ENCODE peak calls at places on chromosomes 1 and 21, in ten cellular contexts. N is RWPE2, U is GM12865, R is heart right ventricle, L is lower lobe of right lung, D is ovary, T is fibroblast of pulmonary artery, Z is astrocyte of the spinal cord, J is uterus, G is upper lobe of right lung. E is an unnamed sample.

GRCh38 chr1:244778356-244778755 is 57.1 kb upstream of the COX20 start:
- DNase-seq in N (no peak), U (no peak), R (no peak), L (no peak), D (no peak), T (peak), Z (peak), J (no peak), G (no peak), E (peak)

GRCh38 chr21:44989538-44989888 is 49.7 kb downstream of the SLX9 start:
- DNase-seq in N (peak), U (no peak), R (peak), L (peak), D (peak), T (peak), Z (peak), J (peak), G (no peak), E (peak)

GRCh38 chr1:17538428-17539130 is 919 bp upstream of the ARHGEF10L start:
- DNase-seq in N (no peak), U (no peak), R (no peak), L (no peak), D (peak), T (no peak), Z (no peak), J (peak), G (no peak), E (no peak)

GRCh38 chr1:230005040-230005439 is 62.0 kb upstream of the GALNT2 start:
- DNase-seq in N (no peak), U (peak), R (no peak), L (no peak), D (no peak), T (no peak), Z (no peak), J (no peak), G (no peak), E (no peak)

GRCh38 chr1:226668173-226668560 is 70.9 kb downstream of the ITPKB start:
- DNase-seq in N (no peak), U (no peak), R (no peak), L (no peak), D (no peak), T (no peak), Z (no peak), J (no peak), G (no peak), E (no peak)

GRCh38 chr1:194658090-194658439 is 1471.7 kb upstream of the B3GALT2 start:
- DNase-seq in N (no peak), U (peak), R (no peak), L (no peak), D (no peak), T (peak), Z (peak), J (no peak), G (no peak), E (peak)

GRCh38 chr1:41382531-41383090 is 21.4 kb downstream of the FOXO6 start:
- DNase-seq in N (no peak), U (no peak), R (peak), L (peak), D (peak), T (peak), Z (no peak), J (peak), G (peak), E (no peak)

GRCh38 chr1:15820478-15820877 is 13.0 kb upstream of the UQCRHL start:
- DNase-seq in N (peak), U (no peak), R (no peak), L (no peak), D (no peak), T (peak), Z (no peak), J (peak), G (no peak), E (no peak)

GRCh38 chr1:11157867-11158266 is 31.3 kb upstream of the ANGPTL7 start:
- DNase-seq in N (no peak), U (no peak), R (no peak), L (no peak), D (peak), T (peak), Z (peak), J (peak), G (no peak), E (peak)

GRCh38 chr1:207866471-207867135 is 44.3 kb downstream of the CD34 start:
- DNase-seq in N (no peak), U (no peak), R (no peak), L (peak), D (peak), T (peak), Z (no peak), J (peak), G (no peak), E (peak)

GRCh38 chr1:162822391-162823200 is 32.1 kb downstream of the HSD17B7 start:
- DNase-seq in N (peak), U (no peak), R (peak), L (no peak), D (peak), T (no peak), Z (no peak), J (no peak), G (no peak), E (peak)

GRCh38 chr1:150516616-150517015 is 1.1 kb downstream of the FALEC start:
- DNase-seq in N (no peak), U (peak), R (no peak), L (no peak), D (no peak), T (peak), Z (peak), J (no peak), G (no peak), E (peak)

GRCh38 chr1:112882271-112882744 is 73.7 kb downstream of the SLC16A1 start:
- DNase-seq in N (no peak), U (no peak), R (no peak), L (no peak), D (no peak), T (no peak), Z (no peak), J (peak), G (no peak), E (peak)

GRCh38 chr1:30635386-30635975 is 87.9 kb downstream of the MATN1 start:
- DNase-seq in N (peak), U (no peak), R (no peak), L (no peak), D (no peak), T (no peak), Z (no peak), J (no peak), G (no peak), E (no peak)

GRCh38 chr1:158053276-158053675 is 59.8 kb downstream of the KIRREL1 start:
- DNase-seq in N (no peak), U (no peak), R (no peak), L (no peak), D (no peak), T (no peak), Z (peak), J (no peak), G (no peak), E (peak)

GRCh38 chr1:175388286-175388685 is 195.7 kb upstream of the KIAA0040 start:
- DNase-seq in N (no peak), U (no peak), R (no peak), L (no peak), D (no peak), T (no peak), Z (no peak), J (no peak), G (no peak), E (no peak)

GRCh38 chr1:119783354-119784126 is 14.8 kb upstream of the HMGCS2 start:
- DNase-seq in N (no peak), U (no peak), R (no peak), L (no peak), D (no peak), T (peak), Z (no peak), J (no peak), G (no peak), E (peak)

GRCh38 chr1:100080331-100080730 is 52.4 kb downstream of the SASS6 start:
- DNase-seq in N (no peak), U (no peak), R (no peak), L (no peak), D (no peak), T (no peak), Z (no peak), J (no peak), G (no peak), E (no peak)
- TF ChIP-seq CTCF in N (no peak), U (no peak), R (no peak), L (no peak), D (no peak), T (no peak), Z (no peak), J (no peak), G (no peak), E (no peak)

DNA sequence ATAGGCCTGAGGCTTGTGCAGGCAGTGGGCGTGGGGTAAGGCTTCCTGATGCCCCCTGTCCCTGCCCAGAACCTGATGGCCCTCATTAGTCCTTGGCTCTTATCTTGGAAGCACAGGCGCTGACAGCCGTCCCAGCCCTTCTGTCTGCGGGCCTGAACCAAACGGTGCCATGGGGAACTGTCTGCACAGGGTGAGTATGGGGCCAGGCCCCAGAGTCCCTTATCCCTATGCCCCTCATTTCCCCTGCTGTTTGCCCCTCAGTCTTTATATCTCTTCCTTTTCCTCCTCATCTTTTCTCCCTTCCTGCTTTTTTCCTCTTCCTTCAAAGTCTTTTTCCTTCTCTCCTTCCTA is at the start of gene ACKR1:
- DNase-seq in N (no peak), U (no peak), R (no peak), L (no peak), D (no peak), T (no peak), Z (no peak), J (no peak), G (no peak), E (no peak)
- H3K4me3 ChIP-seq in N (no peak), U (peak), R (no peak), L (peak), D (no peak), T (no peak), Z (no peak), J (no peak), G (peak), E (no peak)

DNA sequence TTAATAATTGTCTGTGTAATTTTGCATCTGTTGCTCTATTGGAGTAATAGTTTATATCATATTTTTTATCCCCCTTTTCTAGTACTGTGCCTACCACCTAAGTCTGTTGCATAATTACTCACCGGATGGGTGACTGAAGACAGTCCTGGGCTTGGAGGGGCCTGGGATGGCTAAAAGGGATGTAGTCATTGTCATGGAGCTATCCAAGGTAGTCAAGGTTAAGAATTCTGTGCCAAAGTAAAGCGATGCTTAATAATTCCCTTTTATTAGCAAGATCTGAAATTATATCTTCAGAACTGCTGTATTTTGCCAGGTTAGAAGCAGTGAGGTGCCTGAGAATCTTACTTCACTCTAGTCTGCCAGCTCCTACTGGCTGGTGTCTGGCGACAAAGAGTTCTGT is 61.6 kb downstream of the KDM1A start:
- DNase-seq in N (no peak), U (no peak), R (no peak), L (no peak), D (no peak), T (no peak), Z (no peak), J (no peak), G (no peak), E (no peak)
- TF ChIP-seq CTCF in N (no peak), U (no peak), R (no peak), L (no peak), D (no peak), T (no peak), Z (no peak), J (no peak), G (no peak), E (no peak)

DNA sequence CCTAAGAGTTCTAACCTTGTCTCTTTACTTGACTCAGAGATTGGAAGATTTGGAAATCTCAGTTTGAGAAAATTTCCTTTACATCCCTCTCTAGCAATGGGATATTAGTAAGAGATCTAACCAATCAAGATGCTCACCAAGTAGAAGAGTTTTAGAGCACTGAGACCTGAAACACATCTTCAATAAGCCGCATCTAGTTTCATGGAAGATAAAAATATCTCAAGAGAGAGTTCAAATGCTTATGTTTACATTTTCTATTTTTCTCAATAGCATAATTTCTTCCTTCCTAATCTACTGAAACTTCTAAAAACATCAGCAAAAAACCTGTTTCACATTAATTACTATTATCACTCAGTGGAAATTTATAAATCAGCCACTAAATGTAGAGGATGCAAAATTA is 165.1 kb downstream of the APP start:
- DNase-seq in N (no peak), U (no peak), R (no peak), L (no peak), D (no peak), T (no peak), Z (no peak), J (no peak), G (no peak), E (no peak)
- H3K4me3 ChIP-seq in N (no peak), U (no peak), R (no peak), L (no peak), D (no peak), T (no peak), Z (no peak), J (no peak), G (no peak), E (no peak)

E was measured in fibroblast of mammary gland.